ENCODE peak calls at places on chromosomes 7 and 10, in seven cellular contexts. P is body of pancreas, T is HepG2, M is uterus, S is A549, A is adrenal gland, K is suprapubic skin. G is an unnamed sample. For H3K4me1 and H3K9me3, the result is how much of the 10 kb centered on the place peaks cover.

GRCh38 chr10:117217196-117217761 is 20.0 kb downstream of the KCNK18 start:
- DNase-seq in P (peak), T (no peak), M (no peak), S (peak), A (no peak), K (no peak), G (no peak)

GRCh38 chr7:121343302-121343701 is 14.5 kb downstream of the WNT16 start:
- DNase-seq in P (no peak), T (no peak), M (no peak), S (no peak), A (no peak), K (no peak), G (no peak)

GRCh38 chr7:65422670-65423069 is 49.0 kb downstream of the ZNF92 start:
- DNase-seq in P (no peak), T (no peak), M (no peak), S (no peak), A (no peak), K (no peak), G (no peak)

GRCh38 chr7:109695386-109695785 is 1125.7 kb downstream of the DNAJB9 start:
- DNase-seq in P (no peak), T (no peak), M (no peak), S (no peak), A (no peak), K (no peak), G (no peak)

GRCh38 chr7:92621641-92622429 is 31.6 kb upstream of the FAM133B start:
- DNase-seq in P (no peak), T (no peak), M (no peak), S (no peak), A (no peak), K (no peak), G (no peak)

GRCh38 chr7:129574487-129574886 is 37.0 kb upstream of the NRF1 start:
- DNase-seq in P (no peak), T (no peak), M (no peak), S (no peak), A (no peak), K (no peak), G (no peak)

GRCh38 chr7:114048386-114049235 is 129.8 kb upstream of the PPP1R3A start:
- DNase-seq in P (no peak), T (peak), M (no peak), S (peak), A (no peak), K (no peak), G (no peak)

GRCh38 chr7:96663871-96664445 is 45.7 kb downstream of the SEM1 start:
- DNase-seq in P (no peak), T (no peak), M (no peak), S (no peak), A (no peak), K (no peak), G (no peak)

GRCh38 chr7:94656925-94657731 is 1.2 kb upstream of the SGCE start:
- DNase-seq in P (no peak), T (no peak), M (peak), S (no peak), A (peak), K (no peak), G (no peak)

GRCh38 chr7:15084368-15084767 is 181.8 kb upstream of the DGKB start:
- DNase-seq in P (no peak), T (no peak), M (no peak), S (no peak), A (no peak), K (no peak), G (no peak)

GRCh38 chr7:114802628-114803027 is 119.3 kb upstream of the MDFIC start:
- DNase-seq in P (no peak), T (no peak), M (no peak), S (no peak), A (no peak), K (no peak), G (no peak)

GRCh38 chr10:86733260-86733671 is 23.2 kb upstream of the BMPR1A start:
- DNase-seq in P (no peak), T (no peak), M (no peak), S (no peak), A (no peak), K (no peak), G (no peak)

GRCh38 chr7:151175793-151176311 is 8.4 kb upstream of the GBX1 start:
- DNase-seq in P (no peak), T (no peak), M (no peak), S (no peak), A (no peak), K (no peak), G (no peak)

GRCh38 chr10:12540341-12540781 is 191.0 kb downstream of the CAMK1D start:
- DNase-seq in P (no peak), T (no peak), M (no peak), S (no peak), A (no peak), K (no peak), G (no peak)

GRCh38 chr10:88131561-88132139 is 268.2 kb downstream of the PTEN start:
- DNase-seq in P (peak), T (no peak), M (peak), S (no peak), A (peak), K (no peak), G (no peak)

GRCh38 chr10:123578721-123579120 is 87.4 kb upstream of the GPR26 start:
- DNase-seq in P (no peak), T (no peak), M (no peak), S (no peak), A (no peak), K (peak), G (no peak)

GRCh38 chr7:45268013-45268412 is 110.4 kb downstream of the RAMP3 start:
- DNase-seq in P (no peak), T (no peak), M (no peak), S (no peak), A (no peak), K (no peak), G (no peak)

DNA sequence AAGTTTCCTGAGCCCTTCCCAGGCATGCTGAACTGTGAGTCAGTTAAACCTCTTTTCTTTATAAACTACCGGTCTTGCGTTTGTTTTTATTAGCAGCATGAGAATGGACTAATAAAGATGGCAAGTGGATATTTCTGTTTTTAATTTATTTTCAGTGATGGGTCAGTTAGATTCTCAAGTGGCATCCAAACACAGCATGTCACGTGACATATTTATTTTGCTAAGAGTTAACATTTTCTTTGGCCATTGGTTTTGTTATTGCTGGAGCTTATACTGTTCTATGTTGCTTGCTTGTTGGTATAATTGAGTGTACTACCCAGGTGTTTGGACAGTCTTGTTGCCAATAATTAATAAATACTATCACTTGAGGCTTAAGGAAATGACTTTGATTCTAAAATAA is 181.7 kb upstream of the MALRD1 start:
- DNase-seq in P (no peak), T (no peak), M (no peak), S (no peak), A (no peak), K (no peak), G (no peak)
- TF ChIP-seq POLR2A in P (no peak), T (no peak), M (no peak), S (no peak), A (no peak), K (no peak), G (no peak)

GRCh38 chr10:46052057-46052790 is 6.2 kb upstream of the MSMB start:
- DNase-seq in P (no peak), T (peak), M (no peak), S (no peak), A (no peak), K (no peak), G (no peak)
- H3K4me1 ChIP-seq in P (under half), T (half or more), M (under half), S (under half), A (under half), K (under half), G (under half)

GRCh38 chr10:84365339-84365881 is 37.0 kb downstream of the CCSER2 start:
- DNase-seq in P (no peak), T (no peak), M (no peak), S (no peak), A (no peak), K (no peak), G (no peak)
- H3K9me3 ChIP-seq in P (under half), T (under half), M (under half), S (under half), A (under half), K (under half), G (under half)

DNA sequence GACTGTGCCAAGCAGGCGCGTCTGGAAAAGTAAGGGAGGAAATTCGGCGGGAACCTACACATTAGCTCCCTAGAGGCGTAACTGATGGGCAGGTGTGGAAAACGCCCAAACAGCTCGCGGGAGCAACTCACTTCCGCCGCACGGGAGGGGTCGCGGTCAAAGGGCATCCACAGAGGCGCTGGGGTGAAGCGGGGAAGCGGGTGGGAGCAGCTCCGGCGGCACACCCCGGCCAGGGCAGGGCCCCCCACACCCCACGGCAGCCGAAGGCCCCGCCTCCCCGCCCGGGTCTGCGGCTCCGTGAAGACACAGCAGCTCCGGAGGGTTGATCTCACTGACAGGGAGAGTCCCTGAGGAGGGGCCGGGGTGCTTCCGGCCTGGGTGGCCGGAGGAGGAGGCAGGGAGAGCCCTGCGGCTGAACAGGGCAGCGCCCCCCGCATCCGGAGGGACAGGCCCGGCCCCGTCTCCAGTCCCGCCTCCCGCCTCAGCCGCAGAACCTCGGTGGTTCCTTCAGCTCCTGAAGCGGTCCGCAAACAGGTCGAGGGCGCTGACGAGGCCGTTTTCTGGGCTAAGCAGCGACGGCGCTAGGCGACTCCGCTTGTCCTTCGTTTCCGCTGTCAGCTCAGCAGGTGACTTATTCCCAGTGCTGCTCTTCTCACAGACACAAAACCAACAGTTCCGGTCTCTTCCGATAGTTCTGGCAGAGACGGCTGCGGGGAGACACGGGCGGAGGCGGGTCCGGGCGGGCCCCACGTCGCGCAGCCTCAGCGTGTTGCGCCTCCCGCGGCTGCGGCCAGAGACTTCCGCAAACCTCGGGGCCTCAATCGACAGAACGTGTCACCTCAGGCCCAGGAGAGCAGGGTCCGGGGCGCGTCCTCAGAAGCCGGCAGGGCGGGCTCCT is 276.1 kb downstream of the DNAJB6 start:
- DNase-seq in P (peak), T (no peak), M (no peak), S (no peak), A (peak), K (no peak), G (no peak)
- TF ChIP-seq POLR2A in P (no peak), T (no peak), M (no peak), S (no peak), A (no peak), K (no peak), G (no peak)

DNA sequence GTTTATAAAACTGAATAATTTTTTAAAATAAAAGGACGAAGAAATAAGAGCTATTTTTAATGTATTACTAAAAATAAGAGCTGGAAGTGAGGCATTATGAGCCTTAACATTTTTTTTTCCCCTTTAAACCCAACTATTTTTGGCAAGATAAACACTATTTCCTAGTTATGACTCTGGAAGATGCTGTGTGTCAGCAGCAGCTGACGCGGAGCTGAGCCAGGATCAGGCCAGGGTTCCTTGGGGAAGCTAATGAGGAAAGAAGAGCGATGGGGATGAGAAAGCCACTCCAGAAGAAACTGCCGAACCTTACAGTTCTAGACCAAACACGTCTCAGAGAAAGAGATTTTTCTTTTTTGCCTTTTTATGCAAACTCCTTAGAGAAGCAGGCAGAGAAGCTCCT is 85.9 kb downstream of the USP6NL start:
- DNase-seq in P (peak), T (no peak), M (peak), S (no peak), A (peak), K (no peak), G (no peak)
- H3K4me1 ChIP-seq in P (under half), T (under half), M (under half), S (under half), A (under half), K (under half), G (under half)